ENCODE peak calls at places on chromosome 15, in nine cellular contexts. V, A, U, C, Z, S, F, J and X are unnamed samples.

GRCh38 chr15:79089331-79089889 is 1.2 kb downstream of the RASGRF1 start:
- DNase-seq in V (no peak), A (no peak), U (no peak), C (no peak), Z (no peak), S (no peak), F (no peak), J (no peak), X (no peak)

GRCh38 chr15:50830477-50831354 is 65.2 kb upstream of the SPPL2A start:
- DNase-seq in V (no peak), A (no peak), U (no peak), C (no peak), Z (no peak), S (no peak), F (no peak), J (no peak), X (no peak)

GRCh38 chr15:60535743-60536142 is 56.8 kb upstream of the ICE2 start:
- DNase-seq in V (no peak), A (no peak), U (no peak), C (no peak), Z (no peak), S (no peak), F (no peak), J (no peak), X (no peak)

GRCh38 chr15:59622289-59622688 is 10.7 kb downstream of the GCNT3 start:
- DNase-seq in V (peak; percentile 75), A (no peak), U (no peak), C (no peak), Z (no peak), S (peak; percentile 76), F (peak; percentile 60), J (peak; percentile 46), X (peak; percentile 37)

GRCh38 chr15:43187544-43188155 is 2.4 kb downstream of the CCNDBP1 start:
- DNase-seq in V (peak; percentile 59), A (no peak), U (peak; percentile 34), C (no peak), Z (no peak), S (no peak), F (peak; percentile 76), J (no peak), X (no peak)

GRCh38 chr15:65213241-65213640 is 2.0 kb upstream of the CILP start:
- DNase-seq in V (no peak), A (no peak), U (no peak), C (no peak), Z (no peak), S (no peak), F (no peak), J (no peak), X (no peak)

GRCh38 chr15:84919268-84919667 is 34.8 kb downstream of the SLC28A1 start:
- DNase-seq in V (no peak), A (no peak), U (no peak), C (no peak), Z (no peak), S (no peak), F (no peak), J (no peak), X (no peak)

GRCh38 chr15:37921527-37922385 is 12.7 kb upstream of the TMCO5A start:
- DNase-seq in V (no peak), A (no peak), U (no peak), C (no peak), Z (no peak), S (no peak), F (peak; percentile 14), J (no peak), X (no peak)

GRCh38 chr15:77421370-77421700 is 647 bp downstream of the HMG20A start:
- DNase-seq in V (peak; percentile 48), A (no peak), U (no peak), C (peak; percentile 30), Z (no peak), S (peak; percentile 27), F (no peak), J (no peak), X (no peak)

GRCh38 chr15:58684036-58684700 is 65.3 kb downstream of the ADAM10 start:
- DNase-seq in V (no peak), A (no peak), U (no peak), C (no peak), Z (no peak), S (no peak), F (no peak), J (no peak), X (no peak)

GRCh38 chr15:38117781-38118180 is 134.9 kb upstream of the SPRED1 start:
- DNase-seq in V (no peak), A (no peak), U (no peak), C (no peak), Z (no peak), S (no peak), F (no peak), J (no peak), X (no peak)

GRCh38 chr15:32864841-32865240 is 147.0 kb downstream of the GREM1 start:
- DNase-seq in V (no peak), A (no peak), U (no peak), C (no peak), Z (no peak), S (no peak), F (no peak), J (no peak), X (no peak)

GRCh38 chr15:31427411-31427810 is 100.8 kb downstream of the KLF13 start:
- DNase-seq in V (no peak), A (no peak), U (no peak), C (no peak), Z (no peak), S (no peak), F (peak; percentile 66), J (no peak), X (no peak)

GRCh38 chr15:74381190-74381453 is 13.7 kb upstream of the CYP11A1 start:
- DNase-seq in V (no peak), A (no peak), U (no peak), C (no peak), Z (no peak), S (no peak), F (no peak), J (no peak), X (no peak)

GRCh38 chr15:77035999-77036471 is 34.9 kb downstream of the TSPAN3 start:
- DNase-seq in V (no peak), A (no peak), U (no peak), C (no peak), Z (no peak), S (no peak), F (no peak), J (no peak), X (no peak)

GRCh38 chr15:76939715-76940114 is 8.2 kb downstream of the RCN2 start:
- DNase-seq in V (no peak), A (no peak), U (no peak), C (no peak), Z (no peak), S (no peak), F (peak; percentile 6), J (no peak), X (no peak)

GRCh38 chr15:70033529-70034140 is 64.1 kb downstream of the TLE3 start:
- DNase-seq in V (no peak), A (peak; percentile 41), U (no peak), C (no peak), Z (no peak), S (no peak), F (peak; percentile 57), J (no peak), X (no peak)

GRCh38 chr15:79923068-79923514 is 26.3 kb upstream of the MTHFS start:
- DNase-seq in V (peak; percentile 88), A (peak; percentile 42), U (no peak), C (peak; percentile 80), Z (peak; percentile 14), S (peak; percentile 88), F (peak; percentile 42), J (no peak), X (peak; percentile 38)

GRCh38 chr15:99253381-99254090 is 2.3 kb downstream of the LRRC28 start:
- DNase-seq in V (no peak), A (no peak), U (no peak), C (no peak), Z (no peak), S (peak; percentile 31), F (peak; percentile 34), J (no peak), X (no peak)

GRCh38 chr15:96583671-96584070 is 253.2 kb downstream of the NR2F2 start:
- DNase-seq in V (no peak), A (no peak), U (no peak), C (no peak), Z (no peak), S (no peak), F (peak; percentile 8), J (no peak), X (no peak)

GRCh38 chr15:60583946-60584345 is 105.0 kb upstream of the ICE2 start:
- DNase-seq in V (peak; percentile 84), A (no peak), U (no peak), C (no peak), Z (no peak), S (peak; percentile 42), F (no peak), J (no peak), X (no peak)

GRCh38 chr15:98889930-98890695 is 117.5 kb downstream of the PGPEP1L start:
- DNase-seq in V (no peak), A (no peak), U (peak; percentile 44), C (no peak), Z (no peak), S (no peak), F (peak; percentile 65), J (no peak), X (no peak)

GRCh38 chr15:86570738-86571137 is 491.1 kb downstream of the AGBL1 start:
- DNase-seq in V (no peak), A (no peak), U (no peak), C (no peak), Z (no peak), S (no peak), F (no peak), J (no peak), X (no peak)

GRCh38 chr15:25438601-25439455 is at the start of gene UBE3A:
- DNase-seq in V (peak; percentile 97), A (peak; percentile 86), U (peak; percentile 72), C (peak; percentile 96), Z (peak; percentile 84), S (peak; percentile 90), F (peak; percentile 94), J (peak; percentile 73), X (peak; percentile 83)
- TF ChIP-seq CTCF in V (no peak), A (peak; percentile 49), U (peak; percentile 3), C (peak; percentile 14), Z (peak; percentile 46), S (no peak), F (peak; percentile 24), J (no peak), X (no peak)

GRCh38 chr15:101501703-101502373 is 12.3 kb upstream of the PCSK6 start:
- DNase-seq in V (peak; percentile 42), A (no peak), U (no peak), C (peak; percentile 67), Z (no peak), S (peak; percentile 79), F (peak; percentile 33), J (no peak), X (peak; percentile 57)
- TF ChIP-seq CTCF in V (peak; percentile 51), A (no peak), U (peak; percentile 48), C (peak; percentile 29), Z (peak; percentile 59), S (peak; percentile 78), F (peak; percentile 59), J (peak; percentile 52), X (peak; percentile 66)

GRCh38 chr15:63048115-63048985 is 5.8 kb downstream of the TPM1 start:
- DNase-seq in V (peak; percentile 90), A (peak; percentile 94), U (peak; percentile 88), C (peak; percentile 97), Z (peak; percentile 84), S (peak; percentile 91), F (peak; percentile 95), J (peak; percentile 36), X (peak; percentile 92)
- TF ChIP-seq CTCF in V (peak; percentile 97), A (peak; percentile 92), U (peak; percentile 94), C (peak; percentile 94), Z (peak; percentile 100), S (peak; percentile 99), F (peak; percentile 88), J (peak; percentile 99), X (peak; percentile 98)

GRCh38 chr15:66401130-66402021 is 14.7 kb downstream of the MAP2K1 start:
- DNase-seq in V (peak; percentile 54), A (no peak), U (no peak), C (no peak), Z (no peak), S (peak; percentile 49), F (no peak), J (no peak), X (no peak)
- TF ChIP-seq CTCF in V (no peak), A (no peak), U (no peak), C (no peak), Z (no peak), S (no peak), F (no peak), J (peak; percentile 30), X (no peak)